ENCODE peak calls at places on chromosomes 6 and 20, in six cellular contexts. W is breast epithelium; L is GM23338; Q is transverse colon; N is H9; U is CD8-positive, alpha-beta T cell. O is an unnamed sample.

GRCh38 chr6:34243131-34243771 is 5.6 kb downstream of the SMIM29 start:
- DNase-seq in W (no peak), L (no peak), Q (no peak), N (no peak), U (no peak), O (peak; percentile 47)

GRCh38 chr20:45055056-45055455 is 45.9 kb downstream of the KCNS1 start:
- DNase-seq in W (no peak), L (no peak), Q (no peak), N (no peak), U (no peak), O (no peak)

GRCh38 chr20:51837436-51837835 is 35.1 kb upstream of the SALL4 start:
- DNase-seq in W (no peak), L (no peak), Q (no peak), N (no peak), U (no peak), O (no peak)

GRCh38 chr6:2916354-2916925 is 13.3 kb upstream of the SERPINB9 start:
- DNase-seq in W (no peak), L (no peak), Q (no peak), N (no peak), U (no peak), O (no peak)

GRCh38 chr6:164039954-164040375 is 625.4 kb downstream of the QKI start:
- DNase-seq in W (no peak), L (no peak), Q (peak; percentile 19), N (peak; percentile 44), U (peak; percentile 59), O (no peak)

GRCh38 chr20:48180637-48181036 is 395.4 kb upstream of the SULF2 start:
- DNase-seq in W (no peak), L (no peak), Q (no peak), N (no peak), U (no peak), O (no peak)

GRCh38 chr6:158232445-158233213 is 64.5 kb downstream of the GTF2H5 start:
- DNase-seq in W (peak; percentile 77), L (peak; percentile 61), Q (peak; percentile 72), N (peak; percentile 57), U (peak; percentile 48), O (no peak)

GRCh38 chr6:85580878-85581267 is 12.8 kb downstream of the SNX14 start:
- DNase-seq in W (no peak), L (peak; percentile 41), Q (no peak), N (peak; percentile 58), U (no peak), O (no peak)

GRCh38 chr6:88804701-88805100 is 158.7 kb downstream of the RNGTT start:
- DNase-seq in W (no peak), L (no peak), Q (no peak), N (no peak), U (no peak), O (no peak)

GRCh38 chr6:46393161-46393939 is 97.9 kb downstream of the RCAN2 start:
- DNase-seq in W (no peak), L (no peak), Q (no peak), N (no peak), U (no peak), O (no peak)

GRCh38 chr6:32177182-32177787 is 920 bp upstream of the RNF5 start:
- DNase-seq in W (peak; percentile 52), L (peak; percentile 85), Q (no peak), N (peak; percentile 69), U (no peak), O (no peak)

GRCh38 chr6:16783485-16783884 is 22.2 kb upstream of the ATXN1 start:
- DNase-seq in W (no peak), L (no peak), Q (no peak), N (no peak), U (no peak), O (no peak)

GRCh38 chr6:53831956-53832660 is 37.3 kb downstream of the LRRC1 start:
- DNase-seq in W (no peak), L (no peak), Q (no peak), N (no peak), U (no peak), O (no peak)

GRCh38 chr6:70663881-70664466 is 3.7 kb upstream of the SMAP1 start:
- DNase-seq in W (no peak), L (no peak), Q (no peak), N (no peak), U (no peak), O (no peak)

GRCh38 chr6:107786709-107787588 is 37.2 kb downstream of the SCML4 start:
- DNase-seq in W (no peak), L (no peak), Q (peak; percentile 17), N (no peak), U (peak; percentile 47), O (no peak)

GRCh38 chr6:169604076-169604475 is 97.8 kb downstream of the WDR27 start:
- DNase-seq in W (no peak), L (no peak), Q (no peak), N (no peak), U (no peak), O (no peak)

GRCh38 chr6:170452767-170453545 is 100.2 kb downstream of the PSMB1 start:
- DNase-seq in W (no peak), L (no peak), Q (no peak), N (no peak), U (no peak), O (peak; percentile 73)

GRCh38 chr20:32438331-32438858 is 80.3 kb downstream of the ASXL1 start:
- DNase-seq in W (peak; percentile 14), L (no peak), Q (no peak), N (no peak), U (no peak), O (no peak)

GRCh38 chr20:47888351-47888750 is 103.1 kb upstream of the SULF2 start:
- DNase-seq in W (no peak), L (no peak), Q (no peak), N (no peak), U (no peak), O (no peak)

GRCh38 chr6:56479381-56479780 is 163.3 kb downstream of the DST start:
- DNase-seq in W (no peak), L (no peak), Q (no peak), N (no peak), U (no peak), O (no peak)

GRCh38 chr20:62350098-62350628 is 16.9 kb downstream of the LAMA5 start:
- DNase-seq in W (peak; percentile 82), L (no peak), Q (peak; percentile 68), N (no peak), U (no peak), O (no peak)

GRCh38 chr6:26571592-26572296 is 25.0 kb upstream of the ABT1 start:
- DNase-seq in W (no peak), L (peak; percentile 89), Q (peak; percentile 47), N (peak; percentile 83), U (peak; percentile 43), O (no peak)

GRCh38 chr6:80165143-80165542 is 58.7 kb downstream of the BCKDHB start:
- DNase-seq in W (no peak), L (no peak), Q (no peak), N (no peak), U (no peak), O (no peak)

GRCh38 chr6:157659536-157660271 is 163.3 kb upstream of the SNX9 start:
- DNase-seq in W (no peak), L (no peak), Q (no peak), N (no peak), U (no peak), O (peak; percentile 73)

GRCh38 chr6:33392168-33392947 is 735 bp downstream of the KIFC1 start:
- DNase-seq in W (no peak), L (peak; percentile 21), Q (no peak), N (no peak), U (no peak), O (no peak)

GRCh38 chr6:34912715-34913464 is 23.8 kb downstream of the ANKS1A start:
- DNase-seq in W (no peak), L (no peak), Q (no peak), N (no peak), U (peak; percentile 25), O (no peak)

GRCh38 chr20:18504479-18505060 is 3.2 kb upstream of the SEC23B start:
- DNase-seq in W (peak; percentile 47), L (peak; percentile 24), Q (peak; percentile 9), N (peak; percentile 30), U (no peak), O (no peak)

GRCh38 chr20:45044084-45044573 is 56.8 kb downstream of the KCNS1 start:
- DNase-seq in W (no peak), L (peak; percentile 87), Q (peak; percentile 15), N (peak; percentile 38), U (peak; percentile 42), O (no peak)

GRCh38 chr6:12803486-12803885 is 86.9 kb downstream of the PHACTR1 start:
- DNase-seq in W (no peak), L (no peak), Q (no peak), N (no peak), U (no peak), O (no peak)

DNA sequence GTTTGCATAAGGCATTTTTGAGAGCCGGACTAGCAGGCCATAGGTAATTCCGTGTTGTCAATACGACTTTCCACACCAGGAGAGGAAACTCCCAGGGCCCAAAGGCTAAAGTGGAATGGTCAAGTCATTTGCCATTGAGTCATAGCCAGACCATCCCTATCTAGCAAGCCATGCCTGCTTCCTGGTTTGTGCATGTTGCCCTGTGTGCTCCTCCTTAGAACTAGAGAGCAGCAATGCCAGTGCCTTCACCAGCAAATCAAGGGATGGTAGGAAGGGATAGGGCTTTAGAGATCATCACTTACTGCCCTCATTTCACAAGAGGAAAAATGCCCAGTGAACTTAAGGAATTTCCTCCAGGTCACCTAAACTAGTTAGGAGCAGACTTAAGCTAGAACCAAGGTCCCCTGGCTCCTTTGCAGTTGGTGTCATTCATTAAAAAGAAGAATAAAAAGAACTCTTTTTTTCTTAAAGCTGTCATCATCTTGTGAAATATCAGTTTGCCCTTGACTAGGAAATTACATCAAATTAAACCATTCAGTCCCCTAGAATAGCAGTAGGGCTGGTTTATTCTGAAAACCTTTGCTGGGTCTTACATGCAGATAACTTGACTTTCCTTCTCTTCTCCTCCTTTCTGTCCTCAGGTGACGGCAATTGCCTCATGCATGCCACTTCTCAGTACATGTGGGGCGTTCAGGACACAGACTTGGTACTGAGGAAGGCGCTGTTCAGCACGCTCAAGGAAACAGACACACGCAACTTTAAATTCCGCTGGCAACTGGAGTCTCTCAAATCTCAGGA is 7.3 kb downstream of the TNFAIP3 start:
- DNase-seq in W (no peak), L (no peak), Q (peak; percentile 40), N (no peak), U (peak; percentile 14), O (no peak)
- H3K4me1 ChIP-seq in W (no peaks in the 10 kb centered on the region), L (peaks cover 14% of the 10 kb centered on the region), Q (peaks cover 23% of the 10 kb centered on the region), N (no peaks in the 10 kb centered on the region), U (peaks cover 46% of the 10 kb centered on the region), O (peaks cover 67% of the 10 kb centered on the region)

GRCh38 chr20:24985802-24986201 is 6.7 kb downstream of the APMAP start:
- DNase-seq in W (no peak), L (no peak), Q (peak; percentile 34), N (peak; percentile 6), U (no peak), O (no peak)
- H3K4me1 ChIP-seq in W (no peaks in the 10 kb centered on the region), L (no peaks in the 10 kb centered on the region), Q (peaks cover 11% of the 10 kb centered on the region), N (no peaks in the 10 kb centered on the region), U (peaks cover 50% of the 10 kb centered on the region), O (peaks cover 6% of the 10 kb centered on the region)

DNA sequence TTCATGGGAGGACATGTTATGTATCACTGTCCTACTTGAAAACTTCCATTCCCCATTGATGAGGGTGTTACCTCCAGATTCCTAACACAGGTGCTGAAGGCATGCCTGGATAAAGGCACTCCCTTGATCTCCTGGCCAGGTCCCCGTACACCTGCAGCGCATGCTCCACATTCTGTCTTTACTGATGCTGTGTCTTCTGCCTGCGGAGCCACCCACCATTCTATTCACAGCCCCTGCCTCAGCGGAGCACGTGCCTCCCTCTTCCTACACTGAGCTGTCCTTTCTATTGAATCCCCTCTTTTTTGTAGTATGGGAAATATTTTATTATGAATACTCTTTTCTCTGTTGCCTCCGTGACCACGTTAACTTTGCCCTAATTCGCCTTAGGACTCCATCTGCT is 25.0 kb downstream of the PTPN1 start:
- DNase-seq in W (no peak), L (no peak), Q (no peak), N (no peak), U (no peak), O (no peak)
- H3K4me1 ChIP-seq in W (peaks cover 4% of the 10 kb centered on the region), L (no peaks in the 10 kb centered on the region), Q (peaks cover 33% of the 10 kb centered on the region), N (no peaks in the 10 kb centered on the region), U (peaks cover 37% of the 10 kb centered on the region), O (peaks cover 53% of the 10 kb centered on the region)

GRCh38 chr6:37069639-37070038 is 64.2 kb downstream of the FGD2 start:
- DNase-seq in W (no peak), L (no peak), Q (no peak), N (no peak), U (no peak), O (no peak)
- H3K4me1 ChIP-seq in W (no peaks in the 10 kb centered on the region), L (peaks cover 19% of the 10 kb centered on the region), Q (no peaks in the 10 kb centered on the region), N (peaks cover 7% of the 10 kb centered on the region), U (peaks cover 8% of the 10 kb centered on the region), O (peaks cover 14% of the 10 kb centered on the region)